ENCODE peak calls at places on chromosomes 3 and 15, in five cellular contexts. Y, X, B, U and W are unnamed samples.

GRCh38 chr3:150469031-150469930 is 61.2 kb downstream of the TSC22D2 start:
- DNase-seq in Y (peak; percentile 98), X (peak; percentile 43), B (peak; percentile 39), U (peak; percentile 9), W (peak; percentile 80)

GRCh38 chr3:134749802-134750553 is 45.1 kb upstream of the EPHB1 start:
- DNase-seq in Y (no peak), X (no peak), B (no peak), U (no peak), W (no peak)

GRCh38 chr3:56702487-56703315 is 19.6 kb upstream of the TASOR start:
- DNase-seq in Y (peak; percentile 76), X (peak; percentile 8), B (peak; percentile 63), U (no peak), W (peak; percentile 24)

GRCh38 chr3:152943645-152944044 is 108.7 kb downstream of the P2RY1 start:
- DNase-seq in Y (no peak), X (no peak), B (no peak), U (no peak), W (peak; percentile 7)

GRCh38 chr15:24772709-24773373 is 97.3 kb downstream of the NPAP1 start:
- DNase-seq in Y (peak; percentile 84), X (peak; percentile 11), B (peak; percentile 67), U (peak; percentile 73), W (no peak)

GRCh38 chr3:44000586-44000985 is 241.1 kb upstream of the TOPAZ1 start:
- DNase-seq in Y (no peak), X (no peak), B (no peak), U (no peak), W (peak; percentile 53)

GRCh38 chr3:106827515-106828213 is 549.6 kb upstream of the CCDC54 start:
- DNase-seq in Y (peak; percentile 25), X (no peak), B (no peak), U (no peak), W (no peak)

GRCh38 chr3:9976736-9977709 is 9.6 kb downstream of the EMC3 start:
- DNase-seq in Y (peak; percentile 98), X (peak; percentile 85), B (peak; percentile 86), U (no peak), W (peak; percentile 93)

GRCh38 chr3:12188328-12188648 is 29.6 kb upstream of the TIMP4 start:
- DNase-seq in Y (no peak), X (no peak), B (no peak), U (no peak), W (no peak)

GRCh38 chr15:77493324-77493907 is 72.7 kb downstream of the HMG20A start:
- DNase-seq in Y (peak; percentile 64), X (no peak), B (no peak), U (no peak), W (no peak)

GRCh38 chr15:77497108-77497737 is 76.5 kb downstream of the HMG20A start:
- DNase-seq in Y (no peak), X (no peak), B (no peak), U (no peak), W (no peak)

GRCh38 chr15:77495806-77496589 is 75.3 kb downstream of the HMG20A start:
- DNase-seq in Y (peak; percentile 43), X (no peak), B (no peak), U (no peak), W (no peak)

GRCh38 chr15:77496710-77497107 is 76.0 kb downstream of the HMG20A start:
- DNase-seq in Y (peak; percentile 97), X (peak; percentile 85), B (peak; percentile 68), U (peak; percentile 73), W (peak; percentile 89)

DNA sequence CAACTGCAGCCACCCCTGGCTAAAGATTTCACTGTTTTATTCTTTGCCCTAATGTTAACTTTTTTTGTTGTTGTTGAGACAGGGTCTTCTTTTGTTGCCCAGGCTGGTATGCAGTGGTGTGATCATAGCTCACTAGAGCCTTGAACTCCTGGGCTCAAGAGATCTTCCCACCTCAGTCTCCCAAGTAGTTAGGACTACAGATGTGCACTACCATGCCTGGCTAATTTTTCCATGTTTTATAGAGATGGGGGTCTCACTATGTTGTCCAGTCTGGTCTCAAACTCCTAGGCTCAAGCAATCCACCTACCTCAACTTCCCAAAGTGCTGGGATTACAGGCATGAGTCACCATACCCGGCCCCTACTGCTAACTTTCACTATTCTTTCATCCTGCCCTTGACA is 73.4 kb downstream of the HMG20A start:
- DNase-seq in Y (no peak), X (no peak), B (no peak), U (no peak), W (no peak)
- H3K4me1 ChIP-seq in Y (peaks cover 25% of the 10 kb centered on the region), X (peaks cover 24% of the 10 kb centered on the region), B (peaks cover 27% of the 10 kb centered on the region), U (peaks cover 18% of the 10 kb centered on the region), W (peaks cover 11% of the 10 kb centered on the region)

GRCh38 chr15:70576683-70577082 is 186.7 kb downstream of the UACA start:
- DNase-seq in Y (no peak), X (no peak), B (no peak), U (no peak), W (no peak)
- TF ChIP-seq MAFK in Y (no peak), X (no peak), B (no peak), U (no peak), W (no peak)

DNA sequence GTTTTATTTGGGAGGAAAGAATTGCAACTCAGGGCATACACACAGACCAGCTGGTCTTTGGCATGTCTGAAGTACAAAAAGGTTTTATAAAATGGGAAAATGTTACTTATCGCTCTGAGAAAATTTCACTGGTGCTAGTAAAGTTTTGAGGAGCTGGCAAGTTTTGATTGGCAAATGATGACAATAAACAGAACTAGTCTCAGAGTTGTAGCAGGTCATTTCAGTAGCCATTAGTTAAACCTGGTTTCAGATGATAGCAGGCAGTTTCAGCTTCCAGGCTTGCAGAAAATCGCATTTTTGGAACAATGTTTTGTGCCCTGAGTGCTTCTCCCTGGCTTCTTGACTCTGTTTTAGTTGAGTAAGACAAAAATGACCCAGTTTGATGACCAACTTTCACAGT is 10.7 kb downstream of the B2M start:
- DNase-seq in Y (no peak), X (no peak), B (no peak), U (no peak), W (no peak)
- H3K4me1 ChIP-seq in Y (peaks cover 2% of the 10 kb centered on the region), X (peaks cover 15% of the 10 kb centered on the region), B (peaks cover 55% of the 10 kb centered on the region), U (peaks cover 2% of the 10 kb centered on the region), W (peaks cover 11% of the 10 kb centered on the region)

GRCh38 chr3:3191675-3192480 is 12.4 kb upstream of the CRBN start:
- DNase-seq in Y (no peak), X (peak; percentile 46), B (no peak), U (no peak), W (no peak)
- TF ChIP-seq MAFK in Y (no peak), X (no peak), B (no peak), U (no peak), W (no peak)

DNA sequence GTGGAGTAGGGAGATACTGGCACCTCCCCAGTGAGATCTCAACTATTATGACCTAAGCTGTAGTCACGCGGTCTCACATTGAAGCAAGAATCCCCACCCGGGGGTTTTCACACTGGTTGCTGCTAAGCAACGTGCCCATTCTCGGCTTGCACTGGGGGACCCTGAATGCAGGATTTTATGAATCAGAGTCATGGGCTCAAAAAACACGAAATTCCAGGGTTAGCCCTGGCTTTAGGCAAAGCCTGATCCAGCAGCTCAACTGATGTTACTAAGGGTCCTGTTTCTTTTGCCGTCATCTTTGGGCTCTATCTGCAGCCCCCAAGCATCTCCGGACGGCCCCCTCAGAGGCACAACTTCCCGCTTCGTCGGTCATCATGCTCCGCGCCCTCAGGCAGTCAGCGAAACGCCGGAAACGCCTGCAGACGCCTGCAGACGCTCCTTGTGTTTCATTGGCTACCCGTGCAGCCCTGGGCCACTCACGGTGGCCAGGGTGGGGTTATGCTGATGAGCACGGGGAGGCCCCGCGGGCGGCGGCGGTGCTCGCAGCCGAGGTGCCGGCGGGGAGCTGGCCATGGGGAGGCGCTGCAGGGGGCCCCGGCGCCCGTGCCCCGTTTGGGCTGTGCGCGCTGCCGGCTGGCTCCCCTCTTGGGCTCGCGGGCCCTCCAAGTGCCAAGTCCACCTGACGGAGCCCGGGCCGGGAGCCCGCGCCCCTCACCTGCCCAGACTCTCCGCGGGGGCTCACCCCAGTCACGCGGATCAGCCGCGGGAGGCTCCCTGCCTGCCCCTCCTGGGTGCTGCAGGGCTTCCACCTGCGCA is 25.8 kb downstream of the EFCC1 start:
- DNase-seq in Y (peak; percentile 48), X (peak; percentile 93), B (peak; percentile 62), U (peak; percentile 73), W (peak; percentile 93)
- H3K4me1 ChIP-seq in Y (peaks cover 14% of the 10 kb centered on the region), X (peaks cover 10% of the 10 kb centered on the region), B (peaks cover 14% of the 10 kb centered on the region), U (no peaks in the 10 kb centered on the region), W (no peaks in the 10 kb centered on the region)

GRCh38 chr15:98941595-98942255 is 65.9 kb downstream of the PGPEP1L start:
- DNase-seq in Y (no peak), X (no peak), B (no peak), U (no peak), W (no peak)
- TF ChIP-seq MAFK in Y (no peak), X (no peak), B (no peak), U (no peak), W (peak; percentile 2)

GRCh38 chr3:15796771-15797599 is 794 bp downstream of the ANKRD28 start:
- DNase-seq in Y (peak; percentile 77), X (peak; percentile 25), B (peak; percentile 52), U (no peak), W (peak; percentile 41)

GRCh38 chr3:15798533-15799245 is 910 bp upstream of the ANKRD28 start:
- DNase-seq in Y (no peak), X (no peak), B (no peak), U (no peak), W (no peak)

GRCh38 chr3:15796331-15796730 is 1.4 kb downstream of the ANKRD28 start:
- DNase-seq in Y (no peak), X (no peak), B (no peak), U (no peak), W (no peak)

GRCh38 chr3:15795563-15796308 is 2.0 kb downstream of the ANKRD28 start:
- DNase-seq in Y (peak; percentile 68), X (no peak), B (no peak), U (no peak), W (no peak)

DNA sequence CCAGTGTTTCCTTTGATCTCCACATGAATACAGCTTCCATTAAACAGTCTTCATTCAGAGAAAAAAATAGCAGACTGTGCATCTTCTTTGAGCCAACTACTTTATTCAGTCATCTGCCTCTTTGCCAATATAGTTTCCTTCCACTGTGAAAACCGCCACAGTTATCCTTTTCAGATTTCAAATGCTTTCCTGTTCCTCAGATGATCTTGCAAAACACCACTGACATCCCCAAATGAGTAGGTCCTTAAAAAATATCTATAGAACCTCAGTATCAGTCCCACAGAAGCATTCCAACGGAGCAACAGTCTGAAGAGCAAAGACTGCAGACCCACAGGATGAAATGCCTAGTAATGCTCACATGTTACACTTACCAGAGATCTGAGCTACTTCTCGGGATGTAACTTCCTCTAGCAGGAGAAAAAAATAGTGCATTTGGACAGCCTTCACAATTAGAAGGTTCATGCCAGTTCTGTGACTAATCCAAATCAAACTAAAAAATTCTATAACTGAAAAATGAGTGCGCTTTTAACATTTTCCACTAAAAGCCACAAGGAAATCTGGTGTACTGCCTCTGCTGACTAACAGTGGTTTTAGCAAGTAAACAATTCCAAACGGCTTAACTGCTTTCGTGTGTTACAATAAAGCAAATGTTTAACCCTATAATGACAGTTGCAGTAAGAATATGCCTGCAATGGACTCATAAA is at the start of gene ANKRD28:
- DNase-seq in Y (peak; percentile 98), X (peak; percentile 31), B (peak; percentile 58), U (no peak), W (peak; percentile 45)
- H3K4me1 ChIP-seq in Y (peaks cover 4% of the 10 kb centered on the region), X (peaks cover 31% of the 10 kb centered on the region), B (peaks cover 27% of the 10 kb centered on the region), U (peaks cover 3% of the 10 kb centered on the region), W (peaks cover 45% of the 10 kb centered on the region)